ENCODE peak calls at places on chromosome 9, in ten cellular contexts. V is K562; G is sigmoid colon; D is SJSA1; Z is right cardiac atrium; L is CD8-positive, alpha-beta memory T cell; C is Panc1; M is hepatocyte; S is pancreas; J is body of pancreas. I is an unnamed sample. For H3K4me1, the result is how much of the 10 kb centered on the place peaks cover.

GRCh38 chr9:131238402-131239021 is 37.8 kb downstream of the FAM78A start:
- DNase-seq in Z (no peak), V (no peak), L (peak), J (no peak), C (no peak), S (peak), D (peak), M (no peak), G (no peak), I (no peak)

GRCh38 chr9:109556061-109556460 is 58.0 kb upstream of the PTPN3 start:
- DNase-seq in D (no peak), L (no peak), V (no peak), J (no peak), C (no peak), G (no peak), M (peak), Z (no peak), S (no peak), I (peak)

GRCh38 chr9:105219291-105219805 is 25.1 kb upstream of the SLC44A1 start:
- DNase-seq in L (no peak), D (no peak), C (no peak), M (no peak), S (no peak), J (no peak), G (no peak), Z (no peak), V (no peak), I (no peak)

GRCh38 chr9:38066907-38067610 is 2.0 kb downstream of the SHB start:
- DNase-seq in G (peak), D (no peak), V (peak), C (no peak), Z (peak), J (peak), M (peak), L (peak), S (peak), I (peak)

GRCh38 chr9:87464110-87464991 is 33.3 kb upstream of the DAPK1 start:
- DNase-seq in L (no peak), Z (no peak), S (no peak), D (peak), M (no peak), J (no peak), G (peak), C (no peak), V (no peak), I (peak)

GRCh38 chr9:95649801-95650213 is 133.0 kb upstream of the PTCH1 start:
- DNase-seq in S (no peak), J (no peak), C (no peak), V (no peak), M (no peak), G (no peak), Z (no peak), D (peak), L (no peak), I (no peak)

GRCh38 chr9:125261501-125262216 is at the start of gene GAPVD1:
- DNase-seq in M (peak), L (peak), J (peak), Z (peak), D (peak), V (peak), S (peak), C (no peak), G (peak), I (peak)

GRCh38 chr9:36292641-36293040 is 34.4 kb upstream of the GNE start:
- DNase-seq in C (no peak), M (no peak), J (no peak), V (no peak), S (no peak), G (no peak), D (no peak), L (no peak), Z (no peak), I (no peak)

GRCh38 chr9:1962036-1962535 is 53.1 kb upstream of the SMARCA2 start:
- DNase-seq in L (no peak), Z (no peak), M (no peak), D (no peak), V (no peak), C (no peak), G (no peak), S (no peak), J (no peak), I (no peak)

GRCh38 chr9:13412323-13412722 is 132.8 kb upstream of the MPDZ start:
- DNase-seq in J (no peak), D (no peak), M (no peak), C (no peak), L (no peak), S (no peak), G (no peak), V (peak), Z (no peak), I (no peak)

GRCh38 chr9:136403538-136403914 is 3.6 kb upstream of the SNAPC4 start:
- DNase-seq in L (peak), M (no peak), J (no peak), Z (no peak), V (no peak), S (no peak), G (no peak), D (no peak), C (no peak), I (no peak)

GRCh38 chr9:129283290-129283691 is 105.2 kb upstream of the IER5L start:
- DNase-seq in Z (no peak), G (peak), V (no peak), C (no peak), J (peak), M (no peak), L (no peak), D (no peak), S (no peak), I (peak)

GRCh38 chr9:5321058-5321457 is 16.5 kb upstream of the RLN2 start:
- DNase-seq in G (no peak), S (no peak), Z (no peak), V (no peak), C (no peak), D (no peak), J (no peak), M (no peak), L (no peak), I (no peak)

GRCh38 chr9:77391834-77392233 is 214.5 kb downstream of the VPS13A start:
- DNase-seq in C (no peak), M (no peak), G (no peak), J (no peak), L (no peak), V (no peak), D (no peak), S (no peak), Z (no peak), I (no peak)
- H3K4me1 ChIP-seq in C (under half), M (under half), G (under half), J (under half), L (under half), V (under half), D (under half), S (under half), Z (under half), I (under half)

DNA sequence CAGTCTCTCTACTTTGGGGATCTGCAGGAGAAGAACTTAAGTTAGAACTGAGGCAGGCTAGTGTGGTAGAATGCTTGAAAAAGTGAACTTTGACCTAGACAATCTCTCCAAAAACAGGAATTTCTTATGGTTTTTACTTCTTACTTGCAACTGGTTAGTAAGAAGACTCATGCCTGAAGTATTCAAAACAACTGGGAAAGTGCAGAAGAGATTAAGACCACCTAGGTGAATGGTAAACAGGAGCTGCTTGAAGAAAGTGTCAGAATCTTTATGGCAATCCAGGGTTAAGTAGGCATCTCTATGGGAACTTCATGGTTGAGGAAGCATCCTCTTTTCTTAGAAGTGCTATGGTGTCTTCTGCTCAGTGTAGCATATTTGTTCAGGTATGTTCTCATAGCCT is 428.6 kb upstream of the TLE4 start:
- DNase-seq in Z (no peak), V (no peak), J (no peak), D (peak), M (no peak), S (no peak), G (no peak), C (no peak), L (no peak), I (no peak)
- H3K4me1 ChIP-seq in Z (under half), V (under half), J (under half), D (under half), M (under half), S (under half), G (under half), C (under half), L (under half), I (under half)

GRCh38 chr9:134325813-134326753 is at the start of gene RXRA:
- DNase-seq in J (peak), C (no peak), M (peak), G (peak), V (peak), Z (peak), L (peak), S (peak), D (peak), I (peak)
- H3K4me1 ChIP-seq in J (half or more), C (under half), M (half or more), G (under half), V (under half), Z (under half), L (under half), S (under half), D (under half), I (under half)

GRCh38 chr9:71758785-71759184 is 9.5 kb downstream of the CEMIP2 start:
- DNase-seq in S (no peak), C (no peak), G (no peak), L (no peak), Z (no peak), V (peak), J (no peak), M (peak), D (no peak), I (no peak)
- H3K4me1 ChIP-seq in S (under half), C (under half), G (under half), L (half or more), Z (under half), V (under half), J (half or more), M (half or more), D (under half), I (half or more)

I was measured in upper lobe of left lung.